ENCODE peak calls at places on chromosomes 1 and 21, in five cellular contexts. One of them, this sample, is unnamed.

GRCh38 chr1:88698140-88698539 is 14.1 kb downstream of the PKN2 start:
- DNase-seq in thoracic aorta: no peak
- DNase-seq in ovary: no peak
- DNase-seq in pancreas: no peak
- DNase-seq in upper lobe of right lung: no peak
- DNase-seq in this sample: no peak

GRCh38 chr21:36433011-36433709 is 46.8 kb downstream of the CLDN14 start:
- DNase-seq in pancreas: no peak
- DNase-seq in thoracic aorta: no peak
- DNase-seq in ovary: no peak
- DNase-seq in upper lobe of right lung: no peak
- DNase-seq in this sample: no peak

GRCh38 chr1:90580176-90580575 is 136.9 kb downstream of the BARHL2 start:
- DNase-seq in thoracic aorta: no peak
- DNase-seq in upper lobe of right lung: no peak
- DNase-seq in ovary: no peak
- DNase-seq in pancreas: no peak
- DNase-seq in this sample: no peak

GRCh38 chr1:195908121-195908520 is 700.1 kb downstream of the KCNT2 start:
- DNase-seq in thoracic aorta: no peak
- DNase-seq in ovary: no peak
- DNase-seq in upper lobe of right lung: no peak
- DNase-seq in pancreas: no peak
- DNase-seq in this sample: no peak

GRCh38 chr1:173100476-173101107 is 49.9 kb upstream of the TNFSF18 start:
- DNase-seq in pancreas: no peak
- DNase-seq in upper lobe of right lung: no peak
- DNase-seq in thoracic aorta: no peak
- DNase-seq in ovary: no peak
- DNase-seq in this sample: no peak

GRCh38 chr1:92990828-92991227 is 29.6 kb upstream of the DIPK1A start:
- DNase-seq in thoracic aorta: no peak
- DNase-seq in pancreas: no peak
- DNase-seq in ovary: no peak
- DNase-seq in upper lobe of right lung: no peak
- DNase-seq in this sample: no peak

GRCh38 chr1:11654571-11655262 is at the start of gene FBXO44:
- DNase-seq in upper lobe of right lung: peak; percentile 86
- DNase-seq in thoracic aorta: no peak
- DNase-seq in pancreas: peak; percentile 82
- DNase-seq in ovary: peak; percentile 64
- DNase-seq in this sample: peak; percentile 91

GRCh38 chr1:186235696-186236095 is 139.4 kb downstream of the TPR start:
- DNase-seq in thoracic aorta: no peak
- DNase-seq in ovary: no peak
- DNase-seq in pancreas: no peak
- DNase-seq in upper lobe of right lung: no peak
- DNase-seq in this sample: no peak

GRCh38 chr1:185495017-185495416 is 178.0 kb upstream of the IVNS1ABP start:
- DNase-seq in pancreas: no peak
- DNase-seq in thoracic aorta: no peak
- DNase-seq in upper lobe of right lung: no peak
- DNase-seq in ovary: no peak
- DNase-seq in this sample: no peak

GRCh38 chr1:118767971-118768370 is 220.2 kb downstream of the TBX15 start:
- DNase-seq in ovary: no peak
- DNase-seq in upper lobe of right lung: no peak
- DNase-seq in thoracic aorta: no peak
- DNase-seq in pancreas: no peak
- DNase-seq in this sample: no peak

GRCh38 chr1:234875953-234876814 is 252.5 kb downstream of the TOMM20 start:
- DNase-seq in thoracic aorta: no peak
- DNase-seq in pancreas: peak; percentile 58
- DNase-seq in upper lobe of right lung: peak; percentile 66
- DNase-seq in ovary: no peak
- DNase-seq in this sample: peak; percentile 87

GRCh38 chr1:25161981-25162380 is 70.3 kb downstream of the SYF2 start:
- DNase-seq in pancreas: no peak
- DNase-seq in upper lobe of right lung: no peak
- DNase-seq in thoracic aorta: no peak
- DNase-seq in ovary: no peak
- DNase-seq in this sample: no peak

GRCh38 chr1:186175588-186175987 is 199.5 kb downstream of the TPR start:
- DNase-seq in upper lobe of right lung: no peak
- DNase-seq in thoracic aorta: no peak
- DNase-seq in ovary: no peak
- DNase-seq in pancreas: no peak
- DNase-seq in this sample: no peak

GRCh38 chr1:237205400-237206064 is 163.5 kb downstream of the RYR2 start:
- DNase-seq in ovary: peak; percentile 78
- DNase-seq in upper lobe of right lung: no peak
- DNase-seq in pancreas: peak; percentile 7
- DNase-seq in thoracic aorta: no peak
- DNase-seq in this sample: no peak

GRCh38 chr21:32346951-32347350 is 45.9 kb downstream of the URB1 start:
- DNase-seq in thoracic aorta: no peak
- DNase-seq in upper lobe of right lung: no peak
- DNase-seq in pancreas: no peak
- DNase-seq in ovary: no peak
- DNase-seq in this sample: no peak

GRCh38 chr1:173802961-173803360 is 21.5 kb upstream of the DARS2 start:
- DNase-seq in thoracic aorta: no peak
- DNase-seq in ovary: no peak
- DNase-seq in upper lobe of right lung: no peak
- DNase-seq in pancreas: no peak
- DNase-seq in this sample: no peak

GRCh38 chr1:161792740-161793139 is 26.6 kb downstream of the ATF6 start:
- DNase-seq in pancreas: no peak
- DNase-seq in ovary: no peak
- DNase-seq in upper lobe of right lung: no peak
- DNase-seq in thoracic aorta: no peak
- DNase-seq in this sample: no peak

GRCh38 chr1:69991644-69992043 is 213.7 kb downstream of the LRRC40 start:
- DNase-seq in pancreas: no peak
- DNase-seq in thoracic aorta: no peak
- DNase-seq in upper lobe of right lung: no peak
- DNase-seq in ovary: no peak
- DNase-seq in this sample: no peak

GRCh38 chr1:48175116-48175515 is 47.4 kb upstream of the SLC5A9 start:
- DNase-seq in pancreas: no peak
- DNase-seq in upper lobe of right lung: no peak
- DNase-seq in thoracic aorta: no peak
- DNase-seq in ovary: no peak
- DNase-seq in this sample: no peak

GRCh38 chr1:146007048-146007784 is 10.8 kb upstream of the TXNIP start:
- DNase-seq in pancreas: peak; percentile 55
- DNase-seq in upper lobe of right lung: no peak
- DNase-seq in ovary: peak; percentile 71
- DNase-seq in thoracic aorta: peak; percentile 21
- DNase-seq in this sample: peak; percentile 70

GRCh38 chr1:93625582-93626327 is 55.9 kb downstream of the BCAR3 start:
- DNase-seq in upper lobe of right lung: no peak
- DNase-seq in pancreas: no peak
- DNase-seq in ovary: no peak
- DNase-seq in thoracic aorta: no peak
- DNase-seq in this sample: no peak

GRCh38 chr1:54460861-54461382 is 54.7 kb upstream of the SSBP3 start:
- DNase-seq in thoracic aorta: no peak
- DNase-seq in ovary: no peak
- DNase-seq in upper lobe of right lung: peak; percentile 33
- DNase-seq in pancreas: no peak
- DNase-seq in this sample: no peak
- H3K4me1 ChIP-seq in thoracic aorta: no peaks in the 10 kb centered on the region
- H3K4me1 ChIP-seq in ovary: peaks cover 2% of the 10 kb centered on the region
- H3K4me1 ChIP-seq in upper lobe of right lung: peaks cover 16% of the 10 kb centered on the region
- H3K4me1 ChIP-seq in pancreas: peaks cover 3% of the 10 kb centered on the region
- H3K4me1 ChIP-seq in this sample: no peaks in the 10 kb centered on the region

GRCh38 chr1:10495475-10495817 is 20.7 kb downstream of the PEX14 start:
- DNase-seq in thoracic aorta: no peak
- DNase-seq in pancreas: no peak
- DNase-seq in ovary: no peak
- DNase-seq in upper lobe of right lung: no peak
- DNase-seq in this sample: no peak

GRCh38 chr1:10497109-10497508 is 22.4 kb downstream of the PEX14 start:
- DNase-seq in pancreas: no peak
- DNase-seq in thoracic aorta: no peak
- DNase-seq in upper lobe of right lung: no peak
- DNase-seq in ovary: no peak
- DNase-seq in this sample: no peak

GRCh38 chr1:10494418-10494753 is 19.6 kb downstream of the PEX14 start:
- DNase-seq in ovary: no peak
- DNase-seq in thoracic aorta: no peak
- DNase-seq in pancreas: no peak
- DNase-seq in upper lobe of right lung: no peak
- DNase-seq in this sample: no peak

GRCh38 chr1:10495942-10496341 is 21.2 kb downstream of the PEX14 start:
- DNase-seq in upper lobe of right lung: no peak
- DNase-seq in pancreas: no peak
- DNase-seq in ovary: no peak
- DNase-seq in thoracic aorta: no peak
- DNase-seq in this sample: no peak

DNA sequence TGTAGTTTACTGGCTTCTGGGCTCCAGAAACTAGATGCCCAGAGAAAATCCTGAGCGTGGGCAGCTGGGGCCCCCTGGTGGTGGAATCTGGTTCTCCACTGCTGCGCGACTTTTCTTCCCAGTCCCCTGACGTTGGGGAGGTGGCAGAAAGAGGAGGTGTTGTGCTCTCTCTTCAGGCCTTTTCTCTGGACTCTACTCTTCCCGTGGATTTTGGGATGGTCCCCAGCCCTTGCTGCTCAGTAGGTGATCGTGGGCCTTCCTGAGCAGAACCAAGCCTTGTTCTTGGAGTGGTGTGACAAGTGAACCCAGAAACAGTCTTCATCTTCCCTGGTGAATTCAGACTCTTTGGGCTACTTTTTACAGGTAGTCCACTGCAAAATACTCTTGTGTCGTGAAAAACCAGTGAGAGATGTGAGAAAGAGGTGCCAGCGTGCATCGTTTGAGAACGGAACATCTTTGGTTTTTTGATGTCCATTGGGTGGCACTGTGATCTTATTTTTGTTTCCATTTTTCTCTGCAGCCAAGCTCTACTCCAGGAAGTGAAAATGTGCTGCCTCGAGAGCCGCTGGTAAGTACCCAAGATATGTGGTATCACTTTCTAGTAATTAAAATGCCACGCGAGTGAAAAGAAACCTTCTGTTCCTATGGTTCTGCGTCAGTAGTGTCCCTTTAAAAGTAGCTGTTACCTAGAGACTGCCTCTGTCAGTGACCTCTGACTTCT is 20.2 kb downstream of the PEX14 start:
- DNase-seq in ovary: peak; percentile 66
- DNase-seq in pancreas: peak; percentile 43
- DNase-seq in thoracic aorta: no peak
- DNase-seq in upper lobe of right lung: peak; percentile 85
- DNase-seq in this sample: peak; percentile 84
- H3K4me3 ChIP-seq in ovary: no peak overlapping the region
- H3K4me3 ChIP-seq in pancreas: no peak overlapping the region
- H3K4me3 ChIP-seq in thoracic aorta: peak overlapping the region; percentile 69
- H3K4me3 ChIP-seq in upper lobe of right lung: peak overlapping the region; percentile 28
- H3K4me3 ChIP-seq in this sample: no peak overlapping the region

GRCh38 chr1:8661185-8662110 is 156.0 kb downstream of the RERE start:
- DNase-seq in ovary: peak; percentile 77
- DNase-seq in pancreas: peak; percentile 24
- DNase-seq in thoracic aorta: peak; percentile 36
- DNase-seq in upper lobe of right lung: no peak
- DNase-seq in this sample: no peak
- H3K4me1 ChIP-seq in ovary: peaks cover 40% of the 10 kb centered on the region
- H3K4me1 ChIP-seq in pancreas: peaks cover 58% of the 10 kb centered on the region
- H3K4me1 ChIP-seq in thoracic aorta: peaks cover 60% of the 10 kb centered on the region
- H3K4me1 ChIP-seq in upper lobe of right lung: peaks cover 62% of the 10 kb centered on the region
- H3K4me1 ChIP-seq in this sample: peaks cover 16% of the 10 kb centered on the region

GRCh38 chr1:32611859-32612188 is 38.5 kb downstream of the ZBTB8OS start:
- DNase-seq in ovary: no peak
- DNase-seq in upper lobe of right lung: no peak
- DNase-seq in pancreas: no peak
- DNase-seq in thoracic aorta: no peak
- DNase-seq in this sample: no peak
- H3K4me3 ChIP-seq in ovary: peak overlapping the region; percentile 27
- H3K4me3 ChIP-seq in upper lobe of right lung: peak overlapping the region; percentile 60
- H3K4me3 ChIP-seq in pancreas: peak overlapping the region; percentile 43
- H3K4me3 ChIP-seq in thoracic aorta: peak overlapping the region; percentile 67
- H3K4me3 ChIP-seq in this sample: peak overlapping the region; percentile 46

This sample was measured in Caco-2.